ENCODE peak calls at places on chromosomes 13 and 19, in nine cellular contexts. P, Y, H, V, A, C, L, T and X are unnamed samples.

GRCh38 chr19:5308471-5309437 is 31.9 kb downstream of the PTPRS start:
- DNase-seq in Y (no peak), V (peak; percentile 51), H (peak; percentile 66), C (peak; percentile 88), A (no peak), P (peak; percentile 87), T (peak; percentile 90), L (no peak), X (no peak)

GRCh38 chr13:49838989-49839388 is 46.5 kb upstream of the KPNA3 start:
- DNase-seq in V (peak; percentile 54), Y (no peak), H (no peak), T (no peak), C (no peak), A (no peak), P (no peak), L (no peak), X (no peak)

GRCh38 chr13:93244918-93245280 is 18.3 kb downstream of the GPC6 start:
- DNase-seq in Y (no peak), L (peak; percentile 63), T (peak; percentile 38), H (no peak), A (no peak), C (no peak), P (peak; percentile 75), V (no peak), X (no peak)

GRCh38 chr13:92682832-92683517 is 543.6 kb upstream of the GPC6 start:
- DNase-seq in P (no peak), A (no peak), L (no peak), T (no peak), H (no peak), C (no peak), Y (no peak), V (no peak), X (no peak)

GRCh38 chr13:40794414-40795368 is 5.3 kb downstream of the SLC25A15 start:
- DNase-seq in L (no peak), T (no peak), Y (no peak), A (no peak), P (no peak), H (no peak), C (no peak), V (no peak), X (no peak)

GRCh38 chr19:11242864-11243797 is 3.7 kb downstream of the ANGPTL8 start:
- DNase-seq in A (peak; percentile 71), T (peak; percentile 77), V (peak; percentile 85), C (peak; percentile 59), L (peak; percentile 85), H (peak; percentile 96), Y (peak; percentile 95), P (peak; percentile 55), X (peak; percentile 83)

GRCh38 chr13:101059803-101060202 is 356.5 kb downstream of the NALCN start:
- DNase-seq in H (no peak), P (no peak), T (no peak), A (no peak), C (no peak), Y (no peak), L (no peak), V (no peak), X (no peak)

GRCh38 chr13:75762967-75763366 is 126.8 kb downstream of the LMO7 start:
- DNase-seq in H (no peak), P (no peak), A (no peak), V (no peak), Y (no peak), T (no peak), C (no peak), L (no peak), X (no peak)

GRCh38 chr13:51067376-51068125 is 43.5 kb downstream of the C13orf42 start:
- DNase-seq in C (no peak), V (no peak), Y (no peak), A (no peak), L (no peak), P (no peak), T (no peak), H (no peak), X (no peak)

GRCh38 chr19:55240713-55241020 is 12.1 kb upstream of the TMEM86B start:
- DNase-seq in T (no peak), C (no peak), L (no peak), Y (no peak), V (no peak), H (no peak), P (no peak), A (no peak), X (no peak)

GRCh38 chr19:18762125-18763023 is 28.7 kb downstream of the COMP start:
- DNase-seq in C (peak; percentile 95), H (peak; percentile 70), P (peak; percentile 94), Y (no peak), L (no peak), T (no peak), A (no peak), V (peak; percentile 24), X (no peak)

GRCh38 chr13:46170687-46171086 is 11.3 kb downstream of the LCP1 start:
- DNase-seq in A (peak; percentile 62), C (no peak), V (peak; percentile 49), Y (no peak), P (no peak), H (no peak), L (peak; percentile 51), T (no peak), X (peak; percentile 61)

GRCh38 chr13:77325371-77325941 is 1.4 kb downstream of the MYCBP2 start:
- DNase-seq in C (no peak), V (no peak), Y (no peak), A (peak; percentile 53), P (peak; percentile 75), L (peak; percentile 43), H (no peak), T (no peak), X (no peak)
- H3K4me1 ChIP-seq in C (peaks cover 20% of the 10 kb centered on the region), V (peaks cover 10% of the 10 kb centered on the region), Y (no peaks in the 10 kb centered on the region), A (peaks cover 48% of the 10 kb centered on the region), P (peaks cover 17% of the 10 kb centered on the region), L (peaks cover 2% of the 10 kb centered on the region), H (peaks cover 66% of the 10 kb centered on the region), T (no peaks in the 10 kb centered on the region), X (peaks cover 67% of the 10 kb centered on the region)

GRCh38 chr13:39498471-39499114 is 104.4 kb downstream of the LHFPL6 start:
- DNase-seq in V (no peak), A (no peak), P (no peak), H (no peak), L (no peak), C (no peak), Y (peak; percentile 31), T (no peak), X (no peak)

GRCh38 chr13:39490136-39490535 is 112.9 kb downstream of the LHFPL6 start:
- DNase-seq in L (no peak), A (no peak), V (peak; percentile 98), T (no peak), H (no peak), P (no peak), Y (peak; percentile 34), C (no peak), X (no peak)

GRCh38 chr13:39499580-39499979 is 103.4 kb downstream of the LHFPL6 start:
- DNase-seq in L (no peak), H (no peak), C (no peak), P (no peak), Y (no peak), A (no peak), T (no peak), V (no peak), X (no peak)

GRCh38 chr13:39496487-39496998 is 106.5 kb downstream of the LHFPL6 start:
- DNase-seq in H (no peak), P (no peak), A (no peak), C (no peak), Y (no peak), L (no peak), T (no peak), V (no peak), X (no peak)

DNA sequence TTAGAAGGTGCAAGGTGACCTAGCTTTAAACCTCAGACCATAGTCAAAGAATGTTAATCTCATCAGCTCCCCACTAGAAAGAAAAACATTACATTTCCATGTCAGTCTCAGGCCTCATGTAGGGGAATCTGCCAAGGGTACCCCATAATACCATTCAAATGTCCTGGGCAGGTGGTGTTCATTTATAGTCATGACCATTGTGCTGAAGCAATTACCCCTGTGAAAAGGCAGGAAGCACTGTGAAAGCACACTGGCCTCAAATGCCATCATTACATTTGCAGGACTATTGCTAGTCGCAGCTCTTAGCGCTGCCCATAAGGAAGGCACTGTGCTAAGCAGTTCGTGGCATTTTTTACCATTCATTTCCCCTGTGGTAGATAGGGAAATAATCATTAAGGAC is 109.0 kb downstream of the LHFPL6 start:
- DNase-seq in H (no peak), P (no peak), A (no peak), T (no peak), C (no peak), V (no peak), Y (peak; percentile 49), L (no peak), X (no peak)
- H3K4me1 ChIP-seq in H (peaks cover 24% of the 10 kb centered on the region), P (no peaks in the 10 kb centered on the region), A (no peaks in the 10 kb centered on the region), T (no peaks in the 10 kb centered on the region), C (no peaks in the 10 kb centered on the region), V (peaks cover 14% of the 10 kb centered on the region), Y (peaks cover 25% of the 10 kb centered on the region), L (no peaks in the 10 kb centered on the region), X (no peaks in the 10 kb centered on the region)

DNA sequence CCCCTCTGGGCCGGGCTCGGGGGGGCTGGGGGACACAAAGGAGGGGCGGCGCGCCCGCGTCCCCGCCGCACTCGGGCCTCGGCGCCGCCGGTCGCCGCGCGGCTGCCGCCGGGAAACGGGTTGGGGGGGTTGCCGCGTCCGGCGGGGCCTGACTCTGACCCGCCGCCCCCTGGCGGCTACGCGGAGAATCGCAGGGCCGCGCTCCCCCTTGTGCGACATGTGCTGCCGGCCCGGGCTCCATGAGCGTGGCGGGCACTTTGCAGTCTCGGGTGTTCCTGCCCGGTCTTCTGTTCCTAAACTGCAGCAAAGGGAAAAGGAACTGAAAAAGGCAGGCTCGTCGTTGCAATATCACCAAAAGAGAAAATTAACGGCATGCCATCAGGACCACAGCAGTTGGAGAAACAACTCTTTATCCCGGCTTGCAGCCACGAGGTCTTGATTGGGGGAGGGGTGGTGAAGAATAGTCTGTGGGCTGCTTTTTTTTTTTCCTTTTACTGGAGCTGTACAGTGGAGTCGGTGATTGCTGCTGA is 1.5 kb downstream of the MIR17HG start:
- DNase-seq in T (peak; percentile 79), C (peak; percentile 83), Y (peak; percentile 86), H (peak; percentile 93), P (peak; percentile 83), V (peak; percentile 87), L (peak; percentile 89), A (peak; percentile 79), X (peak; percentile 92)
- H3K4me1 ChIP-seq in T (peaks cover 3% of the 10 kb centered on the region), C (peaks cover 6% of the 10 kb centered on the region), Y (no peaks in the 10 kb centered on the region), H (peaks cover 39% of the 10 kb centered on the region), P (peaks cover 20% of the 10 kb centered on the region), V (peaks cover 7% of the 10 kb centered on the region), L (peaks cover 4% of the 10 kb centered on the region), A (peaks cover 15% of the 10 kb centered on the region), X (peaks cover 32% of the 10 kb centered on the region)

GRCh38 chr19:41548954-41549688 is 26.8 kb upstream of the CEACAM21 start:
- DNase-seq in H (peak; percentile 35), T (no peak), L (peak; percentile 8), V (peak; percentile 79), P (no peak), A (peak; percentile 82), Y (no peak), C (no peak), X (peak; percentile 69)

GRCh38 chr19:41548047-41548446 is 27.9 kb upstream of the CEACAM21 start:
- DNase-seq in V (no peak), Y (no peak), P (no peak), H (no peak), L (no peak), T (no peak), A (no peak), C (no peak), X (no peak)

GRCh38 chr19:41545547-41545946 is 30.4 kb upstream of the CEACAM21 start:
- DNase-seq in L (no peak), V (no peak), C (no peak), T (no peak), Y (no peak), H (no peak), P (no peak), A (no peak), X (no peak)

GRCh38 chr19:41547569-41547968 is 28.4 kb upstream of the CEACAM21 start:
- DNase-seq in Y (no peak), C (no peak), T (no peak), H (no peak), A (no peak), V (no peak), L (no peak), P (no peak), X (no peak)

GRCh38 chr19:41546386-41546789 is 29.6 kb upstream of the CEACAM21 start:
- DNase-seq in A (peak; percentile 33), T (no peak), L (no peak), H (peak; percentile 38), C (no peak), V (no peak), P (no peak), Y (no peak), X (peak; percentile 61)
- H3K4me1 ChIP-seq in A (peaks cover 49% of the 10 kb centered on the region), T (no peaks in the 10 kb centered on the region), L (no peaks in the 10 kb centered on the region), H (peaks cover 51% of the 10 kb centered on the region), C (no peaks in the 10 kb centered on the region), V (no peaks in the 10 kb centered on the region), P (no peaks in the 10 kb centered on the region), Y (no peaks in the 10 kb centered on the region), X (peaks cover 65% of the 10 kb centered on the region)